ENCODE peak calls at places on chromosomes 6 and 20, in seven cellular contexts. One of them, this sample, is unnamed.

GRCh38 chr6:166815629-166816028 is 140.7 kb downstream of the RNASET2 start:
- DNase-seq in GM23338: peak; percentile 64
- DNase-seq in stomach: no peak
- DNase-seq in endothelial cell of umbilical vein: no peak
- DNase-seq in sigmoid colon: no peak
- DNase-seq in Panc1: no peak
- DNase-seq in transverse colon: no peak
- DNase-seq in this sample: no peak

GRCh38 chr6:131693384-131693783 is 7.8 kb downstream of the OR2A4 start:
- DNase-seq in GM23338: no peak
- DNase-seq in stomach: no peak
- DNase-seq in endothelial cell of umbilical vein: no peak
- DNase-seq in sigmoid colon: no peak
- DNase-seq in Panc1: no peak
- DNase-seq in transverse colon: no peak
- DNase-seq in this sample: no peak

GRCh38 chr20:50285376-50286173 is 94.9 kb downstream of the CEBPB start:
- DNase-seq in GM23338: no peak
- DNase-seq in stomach: no peak
- DNase-seq in endothelial cell of umbilical vein: peak; percentile 72
- DNase-seq in sigmoid colon: peak; percentile 86
- DNase-seq in Panc1: no peak
- DNase-seq in transverse colon: no peak
- DNase-seq in this sample: no peak

GRCh38 chr20:62275263-62275619 is 27.6 kb upstream of the ADRM1 start:
- DNase-seq in GM23338: no peak
- DNase-seq in stomach: no peak
- DNase-seq in endothelial cell of umbilical vein: no peak
- DNase-seq in sigmoid colon: no peak
- DNase-seq in Panc1: no peak
- DNase-seq in transverse colon: no peak
- DNase-seq in this sample: no peak

GRCh38 chr6:110328231-110328630 is 29.9 kb downstream of the METTL24 start:
- DNase-seq in GM23338: no peak
- DNase-seq in stomach: no peak
- DNase-seq in endothelial cell of umbilical vein: no peak
- DNase-seq in sigmoid colon: no peak
- DNase-seq in Panc1: no peak
- DNase-seq in transverse colon: no peak
- DNase-seq in this sample: no peak

GRCh38 chr20:58587467-58587866 is 63.6 kb upstream of the STX16 start:
- DNase-seq in GM23338: no peak
- DNase-seq in stomach: no peak
- DNase-seq in endothelial cell of umbilical vein: no peak
- DNase-seq in sigmoid colon: peak; percentile 21
- DNase-seq in Panc1: no peak
- DNase-seq in transverse colon: no peak
- DNase-seq in this sample: no peak

GRCh38 chr20:3727333-3728035 is 5.0 kb upstream of the HSPA12B start:
- DNase-seq in GM23338: no peak
- DNase-seq in stomach: no peak
- DNase-seq in endothelial cell of umbilical vein: no peak
- DNase-seq in sigmoid colon: peak; percentile 84
- DNase-seq in Panc1: no peak
- DNase-seq in transverse colon: no peak
- DNase-seq in this sample: no peak

GRCh38 chr6:126140015-126140414 is 153.7 kb downstream of the TRMT11 start:
- DNase-seq in GM23338: no peak
- DNase-seq in stomach: no peak
- DNase-seq in endothelial cell of umbilical vein: no peak
- DNase-seq in sigmoid colon: no peak
- DNase-seq in Panc1: no peak
- DNase-seq in transverse colon: no peak
- DNase-seq in this sample: no peak

GRCh38 chr6:43855247-43855646 is 85.2 kb downstream of the VEGFA start:
- DNase-seq in GM23338: no peak
- DNase-seq in stomach: no peak
- DNase-seq in endothelial cell of umbilical vein: no peak
- DNase-seq in sigmoid colon: no peak
- DNase-seq in Panc1: no peak
- DNase-seq in transverse colon: no peak
- DNase-seq in this sample: no peak

GRCh38 chr6:166589334-166589731 is 2.9 kb upstream of the RAMACL start:
- DNase-seq in GM23338: no peak
- DNase-seq in stomach: no peak
- DNase-seq in endothelial cell of umbilical vein: peak; percentile 72
- DNase-seq in sigmoid colon: no peak
- DNase-seq in Panc1: no peak
- DNase-seq in transverse colon: no peak
- DNase-seq in this sample: no peak

GRCh38 chr6:127376685-127377084 is 33.3 kb upstream of the ECHDC1 start:
- DNase-seq in GM23338: no peak
- DNase-seq in stomach: no peak
- DNase-seq in endothelial cell of umbilical vein: no peak
- DNase-seq in sigmoid colon: no peak
- DNase-seq in Panc1: no peak
- DNase-seq in transverse colon: no peak
- DNase-seq in this sample: no peak

GRCh38 chr20:25058051-25058796 is at the start of gene ACSS1:
- DNase-seq in GM23338: peak; percentile 74
- DNase-seq in stomach: peak; percentile 70
- DNase-seq in endothelial cell of umbilical vein: peak; percentile 31
- DNase-seq in sigmoid colon: peak; percentile 88
- DNase-seq in Panc1: no peak
- DNase-seq in transverse colon: peak; percentile 78
- DNase-seq in this sample: no peak

GRCh38 chr20:21102691-21103311 is 3.4 kb downstream of the LINC00237 start:
- DNase-seq in GM23338: peak; percentile 81
- DNase-seq in stomach: peak; percentile 49
- DNase-seq in endothelial cell of umbilical vein: no peak
- DNase-seq in sigmoid colon: peak; percentile 69
- DNase-seq in Panc1: no peak
- DNase-seq in transverse colon: peak; percentile 47
- DNase-seq in this sample: peak; percentile 91

GRCh38 chr6:107666084-107666981 is 157.8 kb downstream of the SCML4 start:
- DNase-seq in GM23338: no peak
- DNase-seq in stomach: no peak
- DNase-seq in endothelial cell of umbilical vein: no peak
- DNase-seq in sigmoid colon: no peak
- DNase-seq in Panc1: no peak
- DNase-seq in transverse colon: no peak
- DNase-seq in this sample: no peak

DNA sequence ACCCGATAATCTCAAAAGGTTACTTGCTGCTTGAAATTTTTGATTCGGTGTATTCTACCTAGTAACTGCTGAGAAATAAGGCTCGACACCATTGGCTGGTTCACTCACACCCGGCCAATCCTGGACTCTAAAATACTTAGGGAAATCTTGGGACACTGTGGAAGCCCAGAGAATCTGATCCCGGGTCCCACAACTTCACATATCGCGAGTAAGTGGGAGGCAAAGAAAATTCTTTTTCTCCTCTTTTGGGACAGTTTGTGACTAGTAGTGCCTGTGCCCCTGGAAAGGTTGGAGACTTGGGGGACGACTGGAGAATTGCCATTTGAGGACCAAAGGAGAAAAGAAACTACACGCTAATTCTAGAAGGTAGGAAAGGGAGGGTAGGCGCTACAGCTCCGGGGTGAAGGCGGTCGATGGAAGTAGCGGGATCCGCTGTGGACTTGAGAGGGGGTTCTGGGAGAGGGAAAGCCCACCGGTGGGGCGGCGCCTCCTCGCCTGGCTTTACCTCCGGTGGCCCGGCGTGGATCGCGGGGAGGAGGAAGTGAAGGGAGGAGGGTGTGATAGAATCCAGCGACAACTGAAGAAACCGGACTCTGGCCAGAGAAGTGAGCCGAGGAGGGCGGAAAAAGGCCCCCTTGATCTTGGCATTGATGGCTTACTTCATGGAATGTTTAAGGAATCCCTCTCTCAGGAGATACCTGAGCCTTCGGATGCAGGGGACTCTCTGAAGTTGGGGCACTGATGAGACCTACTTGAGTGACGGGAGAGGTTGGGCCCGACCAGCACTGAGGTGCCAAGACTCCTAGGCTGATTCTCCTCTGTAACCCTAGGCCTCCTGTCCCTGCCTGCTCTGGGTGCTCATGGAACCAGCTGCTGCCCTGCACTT is 18.8 kb upstream of the BTN3A3 start:
- DNase-seq in GM23338: peak; percentile 97
- DNase-seq in stomach: peak; percentile 73
- DNase-seq in endothelial cell of umbilical vein: peak; percentile 95
- DNase-seq in sigmoid colon: peak; percentile 90
- DNase-seq in Panc1: peak; percentile 69
- DNase-seq in transverse colon: peak; percentile 74
- DNase-seq in this sample: peak; percentile 95
- TF ChIP-seq POLR2AphosphoS5 in GM23338: peak; percentile 58
- TF ChIP-seq POLR2AphosphoS5 in stomach: no peak
- TF ChIP-seq POLR2AphosphoS5 in endothelial cell of umbilical vein: no peak
- TF ChIP-seq POLR2AphosphoS5 in sigmoid colon: peak; percentile 57
- TF ChIP-seq POLR2AphosphoS5 in Panc1: no peak
- TF ChIP-seq POLR2AphosphoS5 in transverse colon: peak; percentile 6
- TF ChIP-seq POLR2AphosphoS5 in this sample: peak; percentile 66

GRCh38 chr6:142787422-142787821 is 157.6 kb downstream of the HIVEP2 start:
- DNase-seq in GM23338: no peak
- DNase-seq in stomach: no peak
- DNase-seq in endothelial cell of umbilical vein: no peak
- DNase-seq in sigmoid colon: no peak
- DNase-seq in Panc1: no peak
- DNase-seq in transverse colon: no peak
- DNase-seq in this sample: no peak

GRCh38 chr6:142783499-142783898 is 161.5 kb downstream of the HIVEP2 start:
- DNase-seq in GM23338: no peak
- DNase-seq in stomach: no peak
- DNase-seq in endothelial cell of umbilical vein: no peak
- DNase-seq in sigmoid colon: no peak
- DNase-seq in Panc1: no peak
- DNase-seq in transverse colon: no peak
- DNase-seq in this sample: no peak

GRCh38 chr6:142786476-142786875 is 158.5 kb downstream of the HIVEP2 start:
- DNase-seq in GM23338: no peak
- DNase-seq in stomach: no peak
- DNase-seq in endothelial cell of umbilical vein: peak; percentile 49
- DNase-seq in sigmoid colon: no peak
- DNase-seq in Panc1: no peak
- DNase-seq in transverse colon: no peak
- DNase-seq in this sample: no peak

GRCh38 chr6:142781124-142781523 is 163.9 kb downstream of the HIVEP2 start:
- DNase-seq in GM23338: no peak
- DNase-seq in stomach: no peak
- DNase-seq in endothelial cell of umbilical vein: no peak
- DNase-seq in sigmoid colon: no peak
- DNase-seq in Panc1: no peak
- DNase-seq in transverse colon: no peak
- DNase-seq in this sample: no peak

GRCh38 chr6:142784344-142784743 is 160.6 kb downstream of the HIVEP2 start:
- DNase-seq in GM23338: no peak
- DNase-seq in stomach: no peak
- DNase-seq in endothelial cell of umbilical vein: no peak
- DNase-seq in sigmoid colon: no peak
- DNase-seq in Panc1: no peak
- DNase-seq in transverse colon: no peak
- DNase-seq in this sample: no peak
- TF ChIP-seq POLR2AphosphoS5 in GM23338: no peak
- TF ChIP-seq POLR2AphosphoS5 in stomach: no peak
- TF ChIP-seq POLR2AphosphoS5 in endothelial cell of umbilical vein: no peak
- TF ChIP-seq POLR2AphosphoS5 in sigmoid colon: no peak
- TF ChIP-seq POLR2AphosphoS5 in Panc1: no peak
- TF ChIP-seq POLR2AphosphoS5 in transverse colon: no peak
- TF ChIP-seq POLR2AphosphoS5 in this sample: no peak

GRCh38 chr6:116229287-116229913 is 24.5 kb downstream of the TSPYL4 start:
- DNase-seq in GM23338: peak; percentile 99
- DNase-seq in stomach: peak; percentile 49
- DNase-seq in endothelial cell of umbilical vein: peak; percentile 58
- DNase-seq in sigmoid colon: peak; percentile 96
- DNase-seq in Panc1: no peak
- DNase-seq in transverse colon: peak; percentile 65
- DNase-seq in this sample: peak; percentile 94
- TF ChIP-seq POLR2AphosphoS5 in GM23338: no peak
- TF ChIP-seq POLR2AphosphoS5 in stomach: peak; percentile 21
- TF ChIP-seq POLR2AphosphoS5 in endothelial cell of umbilical vein: no peak
- TF ChIP-seq POLR2AphosphoS5 in sigmoid colon: no peak
- TF ChIP-seq POLR2AphosphoS5 in Panc1: no peak
- TF ChIP-seq POLR2AphosphoS5 in transverse colon: no peak
- TF ChIP-seq POLR2AphosphoS5 in this sample: no peak

GRCh38 chr20:49282584-49283171 is 4.8 kb upstream of the ZNFX1 start:
- DNase-seq in GM23338: peak; percentile 42
- DNase-seq in stomach: no peak
- DNase-seq in endothelial cell of umbilical vein: no peak
- DNase-seq in sigmoid colon: no peak
- DNase-seq in Panc1: no peak
- DNase-seq in transverse colon: no peak
- DNase-seq in this sample: no peak
- TF ChIP-seq POLR2AphosphoS5 in GM23338: peak; percentile 18
- TF ChIP-seq POLR2AphosphoS5 in stomach: no peak
- TF ChIP-seq POLR2AphosphoS5 in endothelial cell of umbilical vein: no peak
- TF ChIP-seq POLR2AphosphoS5 in sigmoid colon: no peak
- TF ChIP-seq POLR2AphosphoS5 in Panc1: peak; percentile 18
- TF ChIP-seq POLR2AphosphoS5 in transverse colon: no peak
- TF ChIP-seq POLR2AphosphoS5 in this sample: no peak

GRCh38 chr6:140988780-140989179 is 1143.9 kb upstream of the GJE1 start:
- DNase-seq in GM23338: no peak
- DNase-seq in stomach: no peak
- DNase-seq in endothelial cell of umbilical vein: peak; percentile 16
- DNase-seq in sigmoid colon: no peak
- DNase-seq in Panc1: no peak
- DNase-seq in transverse colon: no peak
- DNase-seq in this sample: no peak
- TF ChIP-seq POLR2AphosphoS5 in GM23338: no peak
- TF ChIP-seq POLR2AphosphoS5 in stomach: no peak
- TF ChIP-seq POLR2AphosphoS5 in endothelial cell of umbilical vein: no peak
- TF ChIP-seq POLR2AphosphoS5 in sigmoid colon: no peak
- TF ChIP-seq POLR2AphosphoS5 in Panc1: peak; percentile 43
- TF ChIP-seq POLR2AphosphoS5 in transverse colon: no peak
- TF ChIP-seq POLR2AphosphoS5 in this sample: no peak

DNA sequence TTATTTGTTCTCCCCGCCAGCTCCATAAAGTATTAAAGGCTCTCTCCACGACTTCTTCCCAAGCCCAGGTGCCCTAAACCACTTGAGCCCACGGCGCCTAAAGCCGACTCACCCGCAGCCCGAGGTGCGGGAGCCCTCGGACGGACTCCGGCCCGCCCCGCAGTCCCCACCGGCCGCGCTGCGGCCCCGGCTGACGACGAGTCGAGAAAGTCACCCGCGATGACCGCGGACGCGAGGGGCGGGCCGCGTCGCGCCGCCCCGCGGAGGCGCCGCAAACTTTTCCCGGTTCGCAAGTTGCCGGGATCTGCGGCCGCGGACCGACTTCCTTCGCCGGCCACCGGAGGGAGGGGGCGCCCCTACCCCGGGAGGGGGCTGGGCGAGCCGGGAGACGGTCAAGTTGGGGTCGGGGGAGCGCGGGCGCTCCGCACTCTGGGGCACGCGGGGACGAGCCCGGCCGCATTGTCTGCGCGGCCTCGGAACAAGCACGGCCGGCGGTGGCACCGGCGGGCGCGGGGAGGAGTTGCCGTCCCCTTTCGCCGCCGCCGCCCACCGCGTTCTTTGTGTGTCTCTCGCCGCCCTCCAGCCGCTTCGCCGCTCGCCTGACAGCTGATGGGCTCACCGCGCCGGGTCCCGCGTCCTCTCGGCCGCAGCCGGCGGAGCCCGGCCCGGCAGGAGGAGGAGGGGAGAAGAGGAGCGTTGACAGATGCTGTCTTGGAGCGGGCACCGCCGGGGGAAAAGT is 131.5 kb downstream of the OGFRL1 start:
- DNase-seq in GM23338: peak; percentile 66
- DNase-seq in stomach: peak; percentile 61
- DNase-seq in endothelial cell of umbilical vein: peak; percentile 69
- DNase-seq in sigmoid colon: peak; percentile 77
- DNase-seq in Panc1: no peak
- DNase-seq in transverse colon: peak; percentile 13
- DNase-seq in this sample: no peak
- TF ChIP-seq POLR2AphosphoS5 in GM23338: no peak
- TF ChIP-seq POLR2AphosphoS5 in stomach: peak; percentile 20
- TF ChIP-seq POLR2AphosphoS5 in endothelial cell of umbilical vein: no peak
- TF ChIP-seq POLR2AphosphoS5 in sigmoid colon: peak; percentile 53
- TF ChIP-seq POLR2AphosphoS5 in Panc1: no peak
- TF ChIP-seq POLR2AphosphoS5 in transverse colon: no peak
- TF ChIP-seq POLR2AphosphoS5 in this sample: no peak

This sample was measured in esophagus muscularis mucosa.